ENCODE peak calls at places on chromosomes 11 and 22, in eight cellular contexts. Y, E, B, G, D, L, W and P are unnamed samples.

GRCh38 chr22:19446603-19447387 is 716 bp downstream of the C22orf39 start:
- DNase-seq in Y (no peak), E (no peak), B (no peak), G (peak), D (no peak), L (no peak), W (peak), P (no peak)

GRCh38 chr11:58394195-58394594 is 12.5 kb downstream of the OR5B3 start:
- DNase-seq in Y (peak), E (no peak), B (no peak), G (peak), D (no peak), L (no peak), W (no peak), P (peak)

GRCh38 chr11:63874511-63874910 is 35.6 kb downstream of the MARK2 start:
- DNase-seq in Y (no peak), E (peak), B (no peak), G (no peak), D (no peak), L (no peak), W (no peak), P (no peak)

GRCh38 chr22:50471197-50471847 is 3.5 kb downstream of the SBF1 start:
- DNase-seq in Y (no peak), E (no peak), B (no peak), G (no peak), D (no peak), L (no peak), W (no peak), P (no peak)

GRCh38 chr11:129324533-129325175 is 51.0 kb upstream of the BARX2 start:
- DNase-seq in Y (no peak), E (peak), B (no peak), G (no peak), D (no peak), L (no peak), W (peak), P (no peak)

GRCh38 chr22:47966316-47966715 is 1203.9 kb downstream of the TBC1D22A start:
- DNase-seq in Y (no peak), E (no peak), B (no peak), G (no peak), D (no peak), L (no peak), W (no peak), P (no peak)

GRCh38 chr22:17370036-17370765 is 941 bp downstream of the CECR2 start:
- DNase-seq in Y (no peak), E (peak), B (peak), G (no peak), D (no peak), L (peak), W (no peak), P (no peak)

GRCh38 chr22:48635825-48636224 is 1191.8 kb downstream of the BRD1 start:
- DNase-seq in Y (no peak), E (no peak), B (no peak), G (no peak), D (no peak), L (no peak), W (no peak), P (no peak)

GRCh38 chr11:57772562-57772961 is 11.0 kb downstream of the CTNND1 start:
- DNase-seq in Y (no peak), E (no peak), B (no peak), G (no peak), D (no peak), L (no peak), W (no peak), P (no peak)

GRCh38 chr11:46293616-46294015 is 16.2 kb downstream of the CREB3L1 start:
- DNase-seq in Y (peak), E (peak), B (no peak), G (no peak), D (no peak), L (no peak), W (no peak), P (no peak)

GRCh38 chr11:115676768-115677167 is 172.6 kb upstream of the CADM1 start:
- DNase-seq in Y (peak), E (no peak), B (no peak), G (no peak), D (no peak), L (no peak), W (no peak), P (no peak)

GRCh38 chr11:46520971-46521745 is 72.7 kb downstream of the AMBRA1 start:
- DNase-seq in Y (no peak), E (no peak), B (no peak), G (peak), D (no peak), L (no peak), W (no peak), P (peak)

GRCh38 chr11:122727101-122727929 is 71.8 kb downstream of the UBASH3B start:
- DNase-seq in Y (no peak), E (no peak), B (no peak), G (no peak), D (no peak), L (peak), W (no peak), P (no peak)

GRCh38 chr11:62791501-62792192 is at the start of gene TMEM223:
- DNase-seq in Y (no peak), E (peak), B (peak), G (peak), D (peak), L (peak), W (peak), P (peak)

GRCh38 chr11:64605248-64605560 is 14.2 kb downstream of the SLC22A12 start:
- DNase-seq in Y (no peak), E (no peak), B (no peak), G (no peak), D (no peak), L (no peak), W (no peak), P (no peak)

GRCh38 chr11:72069787-72070251 is 10.5 kb downstream of the NUMA1 start:
- DNase-seq in Y (peak), E (peak), B (no peak), G (peak), D (peak), L (peak), W (peak), P (peak)

GRCh38 chr11:64268687-64269379 is 15.6 kb downstream of the BAD start:
- DNase-seq in Y (no peak), E (peak), B (no peak), G (no peak), D (no peak), L (no peak), W (peak), P (peak)

GRCh38 chr22:42788021-42788420 is 67.4 kb upstream of the A4GALT start:
- DNase-seq in Y (no peak), E (no peak), B (no peak), G (no peak), D (no peak), L (no peak), W (no peak), P (no peak)

GRCh38 chr11:1573847-1574255 is 1.8 kb upstream of the DUSP8 start:
- DNase-seq in Y (no peak), E (no peak), B (peak), G (no peak), D (no peak), L (peak), W (no peak), P (no peak)

GRCh38 chr22:50206599-50206998 is 5.8 kb downstream of the SELENOO start:
- DNase-seq in Y (no peak), E (peak), B (peak), G (no peak), D (no peak), L (no peak), W (no peak), P (no peak)

GRCh38 chr11:7486731-7487130 is 1.4 kb downstream of the OLFML1 start:
- DNase-seq in Y (no peak), E (peak), B (no peak), G (no peak), D (no peak), L (no peak), W (no peak), P (no peak)

GRCh38 chr22:46322711-46323110 is 12.8 kb upstream of the TRMU start:
- DNase-seq in Y (no peak), E (no peak), B (no peak), G (no peak), D (no peak), L (no peak), W (no peak), P (no peak)

GRCh38 chr11:46009647-46010046 is 87.2 kb downstream of the LARGE2 start:
- DNase-seq in Y (no peak), E (no peak), B (no peak), G (no peak), D (no peak), L (no peak), W (no peak), P (no peak)

GRCh38 chr11:86696004-86696403 is 23.6 kb upstream of the ME3 start:
- DNase-seq in Y (peak), E (peak), B (no peak), G (peak), D (no peak), L (no peak), W (no peak), P (peak)

GRCh38 chr22:36379593-36380361 is 8.0 kb downstream of the MYH9 start:
- DNase-seq in Y (no peak), E (peak), B (no peak), G (no peak), D (no peak), L (no peak), W (no peak), P (peak)

GRCh38 chr11:2584812-2585565 is 114.8 kb downstream of the KCNQ1OT1 start:
- DNase-seq in Y (no peak), E (peak), B (peak), G (no peak), D (peak), L (no peak), W (no peak), P (no peak)

GRCh38 chr11:117704416-117705150 is 92.4 kb downstream of the DSCAML1 start:
- DNase-seq in Y (no peak), E (no peak), B (no peak), G (no peak), D (no peak), L (no peak), W (no peak), P (no peak)

GRCh38 chr11:22920939-22921565 is 60.8 kb upstream of the CCDC179 start:
- DNase-seq in Y (peak), E (peak), B (peak), G (peak), D (no peak), L (peak), W (peak), P (peak)

GRCh38 chr22:45007946-45008852 is 1.6 kb downstream of the PHF21B start:
- DNase-seq in Y (no peak), E (peak), B (peak), G (no peak), D (no peak), L (peak), W (no peak), P (no peak)

GRCh38 chr11:104946907-104947306 is 21.5 kb downstream of the CASP4 start:
- DNase-seq in Y (no peak), E (peak), B (peak), G (peak), D (no peak), L (peak), W (peak), P (peak)

GRCh38 chr11:2769779-2770555 is 70.2 kb upstream of the KCNQ1OT1 start:
- DNase-seq in Y (no peak), E (peak), B (peak), G (no peak), D (no peak), L (no peak), W (peak), P (no peak)

GRCh38 chr11:66112041-66112491 is 42.0 kb downstream of the PACS1 start:
- DNase-seq in Y (no peak), E (no peak), B (no peak), G (no peak), D (no peak), L (no peak), W (no peak), P (no peak)

GRCh38 chr22:25509391-25509791 is 55.1 kb upstream of the GRK3 start:
- DNase-seq in Y (no peak), E (no peak), B (no peak), G (peak), D (no peak), L (no peak), W (no peak), P (peak)

GRCh38 chr11:129314381-129314780 is 61.3 kb upstream of the BARX2 start:
- DNase-seq in Y (no peak), E (no peak), B (no peak), G (no peak), D (no peak), L (no peak), W (no peak), P (no peak)

GRCh38 chr22:46596819-46597218 is 23.4 kb upstream of the GRAMD4 start:
- DNase-seq in Y (no peak), E (peak), B (no peak), G (peak), D (no peak), L (no peak), W (peak), P (no peak)

DNA sequence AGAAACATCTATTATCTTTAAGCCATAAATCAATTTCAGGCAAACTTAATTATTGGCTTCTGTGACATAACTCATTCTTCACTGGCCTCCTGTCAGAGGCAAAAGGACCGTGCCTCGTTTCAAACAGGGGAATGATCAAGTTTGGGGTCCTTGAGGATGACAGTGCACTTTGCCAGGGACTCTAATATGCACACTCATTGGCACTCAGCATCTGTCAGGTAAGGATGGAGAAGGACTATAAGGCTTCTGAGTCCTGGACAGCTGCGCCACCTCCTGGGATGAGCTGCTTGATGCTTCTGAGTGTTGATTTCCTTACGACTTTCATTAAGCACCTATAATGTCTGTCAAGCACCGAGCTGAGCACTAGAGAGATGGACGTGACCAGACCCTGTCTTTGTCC is 20.2 kb downstream of the BPIFC start:
- DNase-seq in Y (no peak), E (peak), B (peak), G (peak), D (no peak), L (peak), W (no peak), P (peak)
- TF ChIP-seq CTCF in Y (peak), E (peak), B (no peak), G (peak), D (no peak), L (no peak), W (no peak), P (peak)

GRCh38 chr22:37817705-37818311 is 5.4 kb upstream of the GALR3 start:
- DNase-seq in Y (no peak), E (peak), B (peak), G (peak), D (peak), L (peak), W (peak), P (peak)
- TF ChIP-seq CTCF in Y (peak), E (peak), B (peak), G (peak), D (peak), L (peak), W (peak), P (peak)

GRCh38 chr11:107593941-107594340 is 3.0 kb downstream of the ELMOD1 start:
- DNase-seq in Y (no peak), E (no peak), B (no peak), G (no peak), D (no peak), L (no peak), W (no peak), P (no peak)

GRCh38 chr11:107592813-107593212 is 1.9 kb downstream of the ELMOD1 start:
- DNase-seq in Y (no peak), E (peak), B (no peak), G (no peak), D (no peak), L (no peak), W (no peak), P (no peak)

DNA sequence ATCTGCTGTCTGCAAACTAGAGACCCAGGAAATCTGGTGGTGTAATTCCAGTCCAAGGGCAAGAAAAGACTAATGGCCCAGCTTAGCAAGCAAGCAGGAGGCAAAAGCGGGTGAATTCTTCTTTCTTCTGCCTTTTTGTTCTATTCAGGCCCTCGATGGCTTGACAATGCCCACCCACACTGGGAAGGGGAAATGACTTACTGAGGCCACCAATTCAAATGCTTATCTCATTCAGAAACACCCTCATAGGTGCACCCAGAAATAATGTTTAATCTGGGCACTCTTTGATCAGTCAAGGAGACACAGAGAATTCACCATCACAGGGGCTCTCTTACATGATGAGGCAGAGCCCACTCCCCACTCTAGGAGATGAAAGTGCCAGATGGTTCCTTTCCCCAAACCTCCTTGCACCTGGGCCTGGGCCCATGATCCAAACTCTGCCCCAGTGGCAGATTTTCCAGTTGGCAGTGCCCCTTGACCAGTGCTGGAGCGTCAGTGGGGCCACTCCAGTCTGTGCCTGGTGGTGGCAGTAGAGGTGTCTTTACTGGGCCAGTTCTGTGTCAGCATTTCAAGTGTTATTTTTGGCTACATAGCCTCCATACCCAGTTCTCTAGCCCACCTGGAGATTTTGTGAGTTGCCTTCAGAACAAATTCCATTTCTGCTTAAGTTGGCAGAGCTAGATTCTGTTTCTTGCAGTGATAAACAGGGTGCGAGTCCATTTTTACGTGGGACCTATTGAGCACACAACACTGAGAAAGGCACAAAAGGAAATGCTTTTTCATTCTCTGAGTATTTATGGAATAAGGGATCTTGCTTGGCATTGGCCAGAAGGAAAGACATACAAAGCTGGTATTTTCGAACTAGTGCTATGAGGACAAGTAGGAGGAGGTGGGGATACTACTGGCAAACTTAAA is 7.5 kb downstream of the ELMOD1 start:
- DNase-seq in Y (no peak), E (peak), B (peak), G (no peak), D (no peak), L (peak), W (no peak), P (peak)
- TF ChIP-seq CTCF in Y (peak), E (peak), B (no peak), G (no peak), D (no peak), L (peak), W (no peak), P (peak)

DNA sequence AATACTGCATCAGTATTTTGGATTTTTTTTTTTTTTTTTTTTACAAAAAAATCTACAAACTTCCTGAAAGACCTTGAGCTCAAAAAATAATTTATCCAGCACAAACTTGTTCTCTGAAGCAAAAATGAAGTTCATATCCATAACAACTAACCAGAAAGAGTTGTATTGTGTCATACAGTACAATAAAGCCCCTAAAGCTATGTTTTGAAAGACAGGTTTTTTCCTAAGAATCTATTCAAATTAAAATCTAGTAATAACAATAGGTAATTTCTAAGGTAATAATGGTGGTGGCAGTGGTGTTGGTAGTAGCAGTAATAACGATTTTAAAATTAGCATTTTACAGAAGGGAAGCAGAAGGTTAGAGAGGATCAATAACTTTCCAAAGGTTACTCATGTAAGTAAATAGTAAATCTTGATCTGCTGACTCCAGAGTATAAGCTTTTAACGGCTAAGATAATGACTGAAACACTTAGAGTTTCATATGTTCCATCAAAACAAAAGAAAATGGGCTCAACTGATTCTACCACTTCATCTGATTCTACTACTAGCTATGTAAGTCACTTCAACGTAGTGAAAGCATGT is 53.3 kb upstream of the GAB2 start:
- DNase-seq in Y (no peak), E (no peak), B (no peak), G (no peak), D (no peak), L (no peak), W (no peak), P (no peak)
- TF ChIP-seq CTCF in Y (no peak), E (no peak), B (no peak), G (no peak), D (no peak), L (no peak), W (no peak), P (no peak)

DNA sequence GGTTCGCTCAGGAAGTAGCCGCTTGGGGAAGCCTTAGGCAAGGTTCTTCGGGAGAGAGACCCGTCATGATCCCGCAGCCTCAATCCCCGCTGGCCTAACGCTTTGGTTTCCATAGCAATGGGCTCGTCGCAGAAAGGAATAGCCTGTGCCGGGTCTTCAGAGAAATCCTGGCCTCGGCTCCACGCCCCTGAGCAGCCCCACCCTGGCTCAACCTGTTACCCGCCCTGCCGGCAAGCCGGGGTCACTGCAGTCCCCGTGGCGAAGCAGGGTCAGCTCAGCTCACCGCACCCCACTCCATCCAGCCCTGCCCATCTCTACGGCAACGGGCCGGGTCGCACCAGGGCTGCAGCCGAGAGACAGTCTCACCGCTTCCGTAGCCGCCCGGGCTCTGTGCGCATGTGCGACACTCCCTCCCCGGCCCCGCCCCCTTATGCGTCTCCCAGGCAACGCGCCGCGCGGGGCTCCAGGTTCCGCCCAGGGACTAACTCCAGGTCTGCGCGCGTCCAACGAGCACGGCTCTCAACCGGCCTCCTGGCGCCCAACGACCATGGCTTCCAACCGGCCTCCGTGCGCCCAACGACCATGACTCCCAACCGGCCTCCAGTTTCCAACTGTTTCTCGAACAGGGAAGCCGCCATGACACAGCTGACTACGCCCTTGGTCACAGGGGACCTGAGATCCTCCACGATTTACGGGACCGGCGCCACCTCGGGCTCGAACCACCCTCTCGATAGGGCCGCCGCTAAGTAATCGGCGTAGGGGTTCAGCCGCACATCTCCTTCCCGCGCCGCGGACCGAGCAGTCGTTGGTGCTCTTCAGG is at the start of gene DUSP18:
- DNase-seq in Y (peak), E (peak), B (peak), G (peak), D (peak), L (peak), W (peak), P (peak)
- TF ChIP-seq CTCF in Y (peak), E (peak), B (peak), G (peak), D (no peak), L (no peak), W (peak), P (peak)

DNA sequence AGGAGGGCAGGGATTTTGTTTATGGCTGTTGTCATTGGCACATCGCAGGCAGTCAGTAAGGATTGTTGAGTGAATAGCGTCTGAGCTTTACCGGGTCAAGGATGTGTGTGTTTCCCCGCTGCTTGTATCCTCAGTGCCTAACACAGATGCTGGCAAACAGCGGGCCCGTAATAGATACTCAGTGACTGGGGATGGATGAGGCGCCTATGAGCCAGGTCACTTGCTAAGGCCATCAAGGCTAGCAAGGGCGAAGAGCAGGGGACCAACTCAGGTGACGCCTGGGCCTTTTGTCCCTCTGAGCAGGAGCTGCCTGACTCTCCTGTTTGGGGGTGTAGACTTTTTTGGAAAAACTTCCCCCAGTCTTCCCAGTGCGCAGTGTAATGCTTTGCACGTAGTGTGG is 118.1 kb downstream of the HIPK3 start:
- DNase-seq in Y (no peak), E (no peak), B (no peak), G (no peak), D (no peak), L (no peak), W (no peak), P (no peak)
- TF ChIP-seq CTCF in Y (no peak), E (no peak), B (no peak), G (no peak), D (no peak), L (no peak), W (no peak), P (no peak)